ENCODE peak calls at places on chromosome 4, in nine cellular contexts. J is EL; F is stimulated activated CD4-positive, alpha-beta T cell treated with anti-CD3 and anti-CD28 coated beads, Interleukin-4, amount 100 ng/mL, for 48 hours; W is NCI-H1417; C is hepatocyte; H is cardiac muscle cell; O is memory B cell; B is M059J; R is GM20000. S is an unnamed sample.

GRCh38 chr4:149164282-149164681 is 651.4 kb downstream of the IQCM start:
- DNase-seq in J (peak), F (no peak), W (no peak), C (peak), H (peak), O (no peak), B (peak), R (no peak), S (no peak)

GRCh38 chr4:109996531-109996930 is 83.8 kb downstream of the EGF start:
- DNase-seq in J (peak), F (no peak), W (no peak), C (no peak), H (no peak), O (no peak), B (no peak), R (no peak), S (no peak)

GRCh38 chr4:3386486-3386885 is 55.3 kb upstream of the HGFAC start:
- DNase-seq in J (no peak), F (no peak), W (no peak), C (no peak), H (no peak), O (no peak), B (no peak), R (no peak), S (no peak)

GRCh38 chr4:140157341-140157740 is 3.4 kb upstream of the MAML3 start:
- DNase-seq in J (no peak), F (no peak), W (no peak), C (no peak), H (no peak), O (no peak), B (no peak), R (no peak), S (no peak)

GRCh38 chr4:183746305-183747229 is 87.5 kb downstream of the TRAPPC11 start:
- DNase-seq in J (no peak), F (no peak), W (no peak), C (no peak), H (no peak), O (no peak), B (no peak), R (no peak), S (no peak)

GRCh38 chr4:2792711-2793577 is at the start of gene SH3BP2:
- DNase-seq in J (peak), F (peak), W (no peak), C (peak), H (peak), O (no peak), B (peak), R (peak), S (peak)

GRCh38 chr4:145784036-145784435 is 104.1 kb downstream of the C4orf51 start:
- DNase-seq in J (no peak), F (no peak), W (no peak), C (no peak), H (no peak), O (no peak), B (no peak), R (no peak), S (no peak)

GRCh38 chr4:121736735-121737351 is 28.1 kb downstream of the SMIM43 start:
- DNase-seq in J (peak), F (peak), W (peak), C (peak), H (peak), O (no peak), B (peak), R (peak), S (peak)

GRCh38 chr4:7539659-7540058 is 104.9 kb upstream of the PSAPL1 start:
- DNase-seq in J (peak), F (peak), W (peak), C (peak), H (no peak), O (no peak), B (peak), R (no peak), S (no peak)

GRCh38 chr4:2977116-2978097 is 14.0 kb downstream of the GRK4 start:
- DNase-seq in J (peak), F (no peak), W (no peak), C (peak), H (peak), O (no peak), B (peak), R (no peak), S (peak)

GRCh38 chr4:13706716-13707115 is 79.2 kb upstream of the BOD1L1 start:
- DNase-seq in J (no peak), F (no peak), W (no peak), C (no peak), H (no peak), O (no peak), B (peak), R (no peak), S (no peak)

GRCh38 chr4:94676910-94677309 is 80.8 kb upstream of the BMPR1B start:
- DNase-seq in J (no peak), F (no peak), W (no peak), C (peak), H (peak), O (no peak), B (peak), R (no peak), S (no peak)

S was measured in head of caudate nucleus.